ENCODE peak calls at places on chromosomes 6 and 20, in eight cellular contexts. J, M, P, E, R, T, A and D are unnamed samples.

GRCh38 chr6:155528982-155529453 is 73.4 kb upstream of the NOX3 start:
- DNase-seq in M (no peak), A (no peak), P (no peak), R (no peak), E (no peak), J (no peak), T (peak; percentile 93), D (no peak)

GRCh38 chr6:122609881-122610689 is at the start of gene PKIB:
- DNase-seq in R (peak; percentile 90), T (peak; percentile 67), A (peak; percentile 81), E (peak; percentile 33), P (peak; percentile 72), J (peak; percentile 75), M (peak; percentile 87), D (peak; percentile 64)

GRCh38 chr6:157268835-157269234 is 54.5 kb downstream of the TMEM242 start:
- DNase-seq in P (no peak), M (peak; percentile 71), R (no peak), E (peak; percentile 49), A (no peak), T (no peak), J (no peak), D (no peak)

GRCh38 chr6:16759646-16760535 is 1.4 kb downstream of the ATXN1 start:
- DNase-seq in J (no peak), R (peak; percentile 97), P (peak; percentile 92), T (peak; percentile 86), M (peak; percentile 97), E (peak; percentile 89), A (peak; percentile 84), D (peak; percentile 93)

GRCh38 chr6:35602133-35602946 is 86.4 kb downstream of the FKBP5 start:
- DNase-seq in M (no peak), T (peak; percentile 79), A (no peak), J (no peak), E (no peak), P (no peak), R (no peak), D (no peak)

GRCh38 chr6:45156075-45156474 is 172.1 kb upstream of the RUNX2 start:
- DNase-seq in E (no peak), J (no peak), P (no peak), R (no peak), A (no peak), T (no peak), M (no peak), D (no peak)

GRCh38 chr6:13413466-13413862 is 73.9 kb downstream of the GFOD1 start:
- DNase-seq in M (peak; percentile 66), R (no peak), A (peak; percentile 46), E (no peak), T (peak; percentile 75), P (no peak), J (no peak), D (peak; percentile 67)

GRCh38 chr6:113047148-113047547 is 700.0 kb downstream of the RFPL4B start:
- DNase-seq in R (no peak), J (no peak), T (peak; percentile 72), E (no peak), A (no peak), M (no peak), P (no peak), D (no peak)

GRCh38 chr20:63449025-63449424 is 23.4 kb downstream of the KCNQ2 start:
- DNase-seq in E (no peak), M (no peak), J (no peak), A (no peak), R (no peak), P (no peak), T (no peak), D (no peak)

GRCh38 chr6:120736740-120737139 is 597.5 kb downstream of the TBC1D32 start:
- DNase-seq in A (no peak), T (no peak), M (no peak), P (no peak), E (no peak), J (no peak), R (no peak), D (no peak)

GRCh38 chr6:120735641-120736040 is 598.6 kb downstream of the TBC1D32 start:
- DNase-seq in A (no peak), R (no peak), T (no peak), J (no peak), P (no peak), E (no peak), M (no peak), D (no peak)
- H3K4me1 ChIP-seq in A (no peaks in the 10 kb centered on the region), R (no peaks in the 10 kb centered on the region), T (no peaks in the 10 kb centered on the region), J (no peaks in the 10 kb centered on the region), P (no peaks in the 10 kb centered on the region), E (no peaks in the 10 kb centered on the region), M (no peaks in the 10 kb centered on the region), D (no peaks in the 10 kb centered on the region)

DNA sequence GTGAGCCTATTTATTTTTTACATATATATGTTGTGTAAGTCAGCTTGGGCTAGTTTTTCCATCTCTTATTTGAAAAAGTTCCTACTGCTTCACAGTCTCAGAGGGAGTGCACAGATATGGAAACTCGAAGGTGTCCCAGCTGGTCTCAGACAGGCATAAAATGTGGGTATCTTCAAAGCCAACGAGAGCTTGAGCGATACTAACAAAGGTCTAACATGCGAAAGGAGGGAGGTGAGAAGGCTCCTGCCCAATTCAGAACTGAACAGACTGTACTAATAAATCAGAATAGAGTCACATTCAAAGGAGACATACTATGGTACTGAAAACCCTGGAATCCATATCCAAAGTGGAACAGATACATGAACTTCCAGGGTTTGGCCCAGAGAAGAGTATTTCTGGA is 113.0 kb downstream of the PREX1 start:
- DNase-seq in R (no peak), P (no peak), T (no peak), E (no peak), M (no peak), A (no peak), J (no peak), D (no peak)
- H3K4me1 ChIP-seq in R (no peaks in the 10 kb centered on the region), P (no peaks in the 10 kb centered on the region), T (no peaks in the 10 kb centered on the region), E (no peaks in the 10 kb centered on the region), M (no peaks in the 10 kb centered on the region), A (no peaks in the 10 kb centered on the region), J (no peaks in the 10 kb centered on the region), D (no peaks in the 10 kb centered on the region)

GRCh38 chr6:39193201-39193791 is 36.0 kb downstream of the KCNK5 start:
- DNase-seq in A (no peak), E (no peak), J (no peak), T (no peak), P (no peak), R (peak; percentile 38), M (peak; percentile 60), D (no peak)

GRCh38 chr6:39196648-39197047 is 32.6 kb downstream of the KCNK5 start:
- DNase-seq in A (no peak), P (no peak), M (no peak), T (no peak), R (peak; percentile 30), J (no peak), E (no peak), D (no peak)

GRCh38 chr6:39194466-39194865 is 34.8 kb downstream of the KCNK5 start:
- DNase-seq in P (no peak), A (no peak), M (no peak), R (peak; percentile 41), E (no peak), T (no peak), J (no peak), D (no peak)

GRCh38 chr6:39197521-39198500 is 31.5 kb downstream of the KCNK5 start:
- DNase-seq in T (no peak), E (no peak), M (no peak), R (peak; percentile 4), J (no peak), A (no peak), P (no peak), D (no peak)

DNA sequence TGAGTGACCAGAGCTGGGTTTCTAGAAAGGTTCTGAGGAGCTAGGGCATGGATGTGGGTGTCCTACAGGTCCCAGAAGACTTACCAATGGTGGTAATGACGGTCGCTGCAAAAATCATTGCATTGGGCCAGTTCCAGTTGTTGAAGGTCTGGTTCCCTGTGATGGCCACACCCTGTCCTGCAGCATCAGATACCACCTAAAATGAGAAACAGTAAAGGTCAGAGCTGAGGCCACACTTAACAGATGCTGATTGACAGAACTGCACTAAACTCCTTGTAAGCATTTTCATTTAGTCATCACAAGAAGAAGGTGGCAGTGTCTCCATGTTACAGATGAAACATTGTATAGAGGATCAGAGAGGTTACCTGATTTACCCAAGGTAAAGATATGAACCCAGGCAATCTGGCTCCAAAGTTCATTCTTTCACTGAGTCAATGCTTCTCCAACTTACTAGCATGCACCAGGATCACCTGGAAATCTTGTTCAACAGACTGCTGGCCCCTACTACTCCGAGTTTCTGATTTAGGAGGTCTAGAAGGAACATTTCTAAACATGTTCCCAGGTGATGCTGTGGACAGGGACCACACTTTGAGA is 33.4 kb downstream of the KCNK5 start:
- DNase-seq in R (peak; percentile 4), T (no peak), J (no peak), P (no peak), E (no peak), M (no peak), A (no peak), D (no peak)
- H3K4me1 ChIP-seq in R (peaks cover 31% of the 10 kb centered on the region), T (no peaks in the 10 kb centered on the region), J (peaks cover 15% of the 10 kb centered on the region), P (no peaks in the 10 kb centered on the region), E (no peaks in the 10 kb centered on the region), M (no peaks in the 10 kb centered on the region), A (peaks cover 12% of the 10 kb centered on the region), D (no peaks in the 10 kb centered on the region)

GRCh38 chr20:4064118-4064962 is 49.0 kb upstream of the RNF24 start:
- DNase-seq in A (peak; percentile 74), R (peak; percentile 96), T (peak; percentile 97), J (peak; percentile 10), M (peak; percentile 98), E (peak; percentile 94), P (peak; percentile 91), D (peak; percentile 92)
- H3K4me1 ChIP-seq in A (peaks cover 9% of the 10 kb centered on the region), R (peaks cover 6% of the 10 kb centered on the region), T (peaks cover 35% of the 10 kb centered on the region), J (peaks cover 7% of the 10 kb centered on the region), M (peaks cover 11% of the 10 kb centered on the region), E (peaks cover 2% of the 10 kb centered on the region), P (peaks cover 11% of the 10 kb centered on the region), D (no peaks in the 10 kb centered on the region)

GRCh38 chr6:4853782-4854511 is 77.7 kb downstream of the CDYL start:
- DNase-seq in A (no peak), E (no peak), T (no peak), J (no peak), M (no peak), P (no peak), R (no peak), D (no peak)

GRCh38 chr6:4861564-4861963 is 85.4 kb downstream of the CDYL start:
- DNase-seq in P (no peak), A (no peak), M (no peak), E (no peak), R (no peak), T (no peak), J (no peak), D (no peak)

GRCh38 chr6:4856779-4857178 is 80.6 kb downstream of the CDYL start:
- DNase-seq in J (no peak), A (no peak), M (no peak), P (no peak), E (no peak), R (no peak), T (no peak), D (no peak)

GRCh38 chr6:4860387-4860786 is 84.2 kb downstream of the CDYL start:
- DNase-seq in A (no peak), P (no peak), T (no peak), J (no peak), M (no peak), R (no peak), E (no peak), D (no peak)

GRCh38 chr6:4858194-4859028 is 82.2 kb downstream of the CDYL start:
- DNase-seq in M (no peak), J (no peak), P (no peak), E (no peak), R (no peak), A (no peak), T (no peak), D (no peak)
- H3K4me1 ChIP-seq in M (peaks cover 6% of the 10 kb centered on the region), J (no peaks in the 10 kb centered on the region), P (peaks cover 13% of the 10 kb centered on the region), E (peaks cover 1% of the 10 kb centered on the region), R (no peaks in the 10 kb centered on the region), A (no peaks in the 10 kb centered on the region), T (no peaks in the 10 kb centered on the region), D (no peaks in the 10 kb centered on the region)